ENCODE peak calls at places on chromosome 4, in six cellular contexts. M is H1, G is HepG2, L is GM12878, X is GM12891, C is K562. R is an unnamed sample.

GRCh38 chr4:111792592-111792991 is 352.7 kb upstream of the FAM241A start:
- DNase-seq in L (no peak), G (no peak), M (no peak), X (no peak), C (no peak), R (no peak)

GRCh38 chr4:102599887-102600286 is 98.7 kb downstream of the NFKB1 start:
- DNase-seq in L (no peak), G (no peak), C (no peak), X (no peak), M (no peak), R (no peak)

GRCh38 chr4:107115185-107115847 is 79.2 kb upstream of the DKK2 start:
- DNase-seq in L (no peak), X (no peak), C (no peak), G (no peak), M (no peak), R (no peak)

GRCh38 chr4:96736352-96736889 is 896.5 kb downstream of the PDHA2 start:
- DNase-seq in M (peak; percentile 34), L (no peak), G (no peak), C (no peak), X (no peak), R (no peak)

GRCh38 chr4:179051211-179051610 is 1609.0 kb upstream of the AGA start:
- DNase-seq in G (no peak), M (no peak), L (no peak), C (no peak), X (no peak), R (no peak)

GRCh38 chr4:155392486-155393184 is 15.9 kb upstream of the MAP9 start:
- DNase-seq in M (no peak), X (no peak), C (no peak), L (no peak), G (peak; percentile 7), R (no peak)

GRCh38 chr4:121706595-121707021 is 9.8 kb upstream of the ANXA5 start:
- DNase-seq in L (no peak), X (no peak), G (no peak), M (no peak), C (no peak), R (no peak)

GRCh38 chr4:45350438-45350837 is 624.1 kb upstream of the GNPDA2 start:
- DNase-seq in M (no peak), C (no peak), X (no peak), L (peak; percentile 12), G (no peak), R (no peak)

GRCh38 chr4:92381640-92382039 is 77.9 kb downstream of the GRID2 start:
- DNase-seq in L (no peak), C (no peak), G (no peak), M (no peak), X (no peak), R (no peak)

GRCh38 chr4:83618991-83619390 is 83.1 kb downstream of the GPAT3 start:
- DNase-seq in L (no peak), C (no peak), G (no peak), X (no peak), M (no peak), R (no peak)

DNA sequence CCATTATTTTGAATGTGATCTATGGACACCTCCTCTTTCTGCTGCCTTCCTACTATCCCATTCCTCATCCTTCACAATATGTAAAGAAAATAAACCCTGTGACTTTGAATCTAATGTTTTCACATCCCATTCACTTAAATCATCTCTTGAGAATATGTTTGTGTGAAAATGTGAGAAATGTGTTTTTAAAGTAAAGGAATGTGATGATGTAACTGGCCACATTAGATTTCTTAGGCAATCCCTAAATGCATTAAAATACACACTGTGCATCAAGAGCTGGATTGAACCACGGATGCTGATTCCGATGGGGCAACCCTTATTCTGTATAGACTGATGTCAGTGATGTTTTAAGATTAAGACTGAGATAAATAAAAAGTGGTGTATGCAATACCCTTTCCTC is 558.9 kb upstream of the TENM3 start:
- DNase-seq in C (no peak), G (no peak), M (no peak), L (no peak), X (no peak), R (no peak)
- TF ChIP-seq POLR2A in C (no peak), G (no peak), M (no peak), L (no peak), X (no peak), R (no peak)

DNA sequence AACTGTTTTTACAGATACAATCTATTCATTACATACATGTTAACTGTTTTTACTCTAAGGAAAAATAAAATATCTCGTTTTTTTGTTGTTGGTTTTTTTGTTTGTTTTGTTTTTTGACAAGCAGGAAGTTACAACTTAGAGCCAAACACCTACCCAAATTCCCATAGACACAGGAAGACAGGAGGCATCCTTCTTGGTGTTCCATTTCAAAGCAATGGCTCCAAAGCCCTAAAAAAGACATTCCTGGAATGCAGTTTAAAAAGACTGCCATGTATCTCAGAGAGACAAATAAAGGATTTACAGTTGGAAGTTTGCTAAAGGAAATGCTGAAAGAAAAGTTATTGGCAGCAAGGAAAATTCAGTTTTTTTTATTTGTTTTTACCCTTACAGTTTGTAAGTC is 16.7 kb downstream of the ETFDH start:
- DNase-seq in C (no peak), L (no peak), G (no peak), M (no peak), X (no peak), R (no peak)
- TF ChIP-seq TAF1 in C (no peak), L (no peak), G (no peak), M (no peak), X (no peak), R (no peak)

DNA sequence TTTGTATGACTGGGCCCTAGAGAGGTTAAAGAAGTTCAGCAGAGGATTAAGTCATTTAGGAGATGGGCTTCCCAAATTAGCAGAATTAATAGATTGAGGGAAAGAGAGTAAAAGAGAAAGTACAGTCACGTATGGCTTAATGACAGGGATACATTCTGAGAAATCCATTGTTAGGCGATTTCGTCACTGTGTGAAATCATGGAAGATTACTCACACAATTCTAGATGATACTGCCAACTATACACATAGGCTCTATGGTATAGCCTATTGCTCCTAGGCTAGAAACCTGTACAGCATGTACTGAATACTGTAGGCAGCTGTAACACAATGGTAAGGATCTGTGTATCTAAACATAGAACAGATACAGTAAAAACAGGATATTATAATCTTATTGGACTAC is 180.6 kb downstream of the RNF150 start:
- DNase-seq in C (no peak), M (no peak), L (no peak), G (no peak), X (no peak), R (no peak)
- TF ChIP-seq POLR2AphosphoS5 in C (no peak), M (no peak), L (no peak), G (no peak), X (no peak), R (no peak)

GRCh38 chr4:140152760-140153418 is 1.1 kb downstream of the MAML3 start:
- DNase-seq in C (no peak), X (peak; percentile 19), L (no peak), G (no peak), M (no peak), R (peak; percentile 10)
- TF ChIP-seq POLR2A in C (no peak), X (no peak), L (no peak), G (no peak), M (no peak), R (no peak)

GRCh38 chr4:13982008-13982407 is 354.5 kb upstream of the BOD1L1 start:
- DNase-seq in C (no peak), X (no peak), L (no peak), M (no peak), G (no peak), R (no peak)
- TF ChIP-seq TAF1 in C (no peak), X (no peak), L (no peak), M (no peak), G (no peak), R (no peak)

DNA sequence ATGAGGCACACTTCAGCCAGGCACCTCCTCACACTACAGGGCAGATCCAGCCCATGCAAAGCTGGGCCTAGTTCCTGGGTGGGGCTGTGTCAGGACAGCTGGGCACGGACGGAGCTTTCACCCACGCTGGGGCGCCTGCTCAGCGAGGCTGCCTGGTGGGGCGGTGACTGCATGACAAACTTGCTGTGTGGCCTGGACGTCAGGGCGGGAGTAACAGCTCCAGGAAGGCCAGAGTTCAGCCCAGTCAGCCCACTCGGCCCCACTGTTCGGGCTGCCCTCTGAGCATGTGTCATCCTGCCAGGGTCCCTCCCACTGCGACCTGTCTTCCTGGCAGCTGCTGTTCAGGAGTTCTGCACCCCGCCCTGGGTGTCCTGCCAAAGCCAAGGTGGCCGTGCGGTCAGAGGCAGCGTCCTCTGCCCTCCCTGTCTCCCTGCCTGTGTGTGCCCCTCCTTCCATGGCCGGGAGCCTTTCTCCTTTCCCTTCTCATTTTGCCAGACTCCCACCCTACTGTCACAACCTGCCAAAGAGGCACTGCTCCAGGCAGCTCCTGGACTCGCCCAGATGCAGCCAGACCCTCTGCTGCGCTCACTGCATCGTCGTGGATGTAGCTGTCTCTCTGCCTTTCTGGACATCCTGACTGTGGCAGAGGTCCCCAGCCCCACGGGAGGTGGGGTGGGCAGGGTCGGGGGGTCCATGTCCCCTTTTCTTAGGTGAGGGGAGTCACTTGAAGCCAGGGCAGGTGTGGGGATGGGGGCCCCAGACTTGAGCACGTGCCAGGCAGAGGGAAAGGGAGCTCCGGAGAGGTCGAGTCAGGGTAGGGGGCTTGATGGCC is 33.0 kb upstream of the KIAA0232 start:
- DNase-seq in L (no peak), C (peak; percentile 54), M (no peak), X (no peak), G (peak; percentile 91), R (no peak)
- TF ChIP-seq POLR2AphosphoS5 in L (no peak), C (no peak), M (no peak), X (no peak), G (peak; percentile 77), R (no peak)

DNA sequence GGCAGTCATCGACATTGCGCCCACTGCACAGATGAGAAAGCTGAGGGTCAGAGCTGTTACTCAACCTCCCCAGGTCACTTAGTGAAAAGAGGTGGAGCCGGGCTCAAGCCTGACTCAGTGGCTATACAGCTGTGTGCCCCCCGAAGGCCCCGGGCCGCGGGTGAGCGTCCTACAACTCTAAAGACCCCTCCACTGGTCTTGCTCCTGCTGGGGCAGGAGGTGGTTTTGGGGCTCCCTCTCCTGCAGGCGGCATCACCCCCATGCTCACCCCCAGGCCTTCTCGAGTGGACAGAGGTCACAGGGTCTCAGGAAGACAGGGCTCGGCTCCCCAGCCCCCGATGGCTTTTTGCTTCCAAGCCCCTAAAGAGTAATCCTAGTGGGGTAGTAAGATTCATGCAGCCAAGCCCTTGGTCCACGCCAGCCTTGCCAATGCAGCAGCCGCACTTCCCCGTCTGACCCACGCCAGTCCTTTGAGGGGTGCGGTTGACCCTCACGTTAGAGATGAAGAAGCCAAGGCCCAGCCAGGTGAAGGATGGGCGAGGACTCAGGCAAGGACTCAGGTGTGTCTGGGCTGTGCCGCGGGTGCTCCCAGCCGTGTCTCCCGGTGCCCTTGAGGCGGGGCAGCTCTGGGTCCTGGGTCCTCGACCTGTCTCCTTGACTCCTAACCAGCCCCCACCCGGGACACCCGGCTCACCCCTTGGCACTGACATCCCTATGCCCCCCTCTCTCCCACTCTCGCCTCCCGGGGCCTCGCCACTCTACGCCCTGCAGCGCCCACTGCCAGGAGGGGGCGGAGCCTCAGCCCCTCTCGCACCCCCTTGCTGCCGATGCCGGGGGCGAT is 200.4 kb downstream of the AFAP1 start:
- DNase-seq in L (no peak), C (no peak), G (no peak), M (no peak), X (no peak), R (no peak)
- TF ChIP-seq POLR2A in L (no peak), C (no peak), G (no peak), M (no peak), X (no peak), R (no peak)

R was measured in GM12892.